ENCODE peak calls at places on chromosomes 4 and X, in five cellular contexts. W is stimulated activated CD4-positive, alpha-beta T cell treated with anti-CD3 and anti-CD28 coated beads, Interleukin-15, amount 100 ng/mL, for 1 hour; X is globus pallidus; Z is GM23338; Q is NCI-H226. R is an unnamed sample.

GRCh38 chr4:6228158-6229067 is 28.1 kb upstream of the JAKMIP1 start:
- DNase-seq in W (no peak), X (no peak), Z (no peak), Q (no peak), R (no peak)

GRCh38 chrX:10015711-10016515 is 48.8 kb downstream of the CLDN34 start:
- DNase-seq in W (no peak), X (no peak), Z (peak; percentile 70), Q (no peak), R (no peak)

GRCh38 chr4:118352843-118353373 is at the start of gene PRSS12:
- DNase-seq in W (no peak), X (no peak), Z (peak; percentile 95), Q (peak; percentile 39), R (peak; percentile 74)

GRCh38 chrX:74835566-74835965 is 89.7 kb downstream of the NEXMIF start:
- DNase-seq in W (no peak), X (no peak), Z (no peak), Q (no peak), R (no peak)

GRCh38 chr4:87180767-87181166 is 39.7 kb downstream of the KLHL8 start:
- DNase-seq in W (no peak), X (no peak), Z (no peak), Q (no peak), R (no peak)

GRCh38 chr4:125838924-125839323 is 524.2 kb downstream of the FAT4 start:
- DNase-seq in W (no peak), X (peak; percentile 41), Z (no peak), Q (no peak), R (no peak)

GRCh38 chr4:108336076-108336475 is 167.3 kb upstream of the LEF1 start:
- DNase-seq in W (no peak), X (no peak), Z (no peak), Q (peak; percentile 3), R (no peak)

GRCh38 chrX:9318213-9318612 is 146.6 kb upstream of the TBL1X start:
- DNase-seq in W (no peak), X (no peak), Z (no peak), Q (no peak), R (no peak)

GRCh38 chr4:72665376-72665978 is 96.5 kb upstream of the ADAMTS3 start:
- DNase-seq in W (no peak), X (no peak), Z (peak; percentile 12), Q (no peak), R (no peak)

GRCh38 chrX:85243761-85244410 is at the start of the genes SATL1 and ZNF711:
- DNase-seq in W (no peak), X (peak; percentile 56), Z (peak; percentile 84), Q (no peak), R (peak; percentile 36)

GRCh38 chr4:155403886-155404285 is 27.1 kb upstream of the MAP9 start:
- DNase-seq in W (no peak), X (peak; percentile 23), Z (peak; percentile 56), Q (no peak), R (no peak)

GRCh38 chr4:138728566-138728965 is 287.0 kb upstream of the NOCT start:
- DNase-seq in W (no peak), X (no peak), Z (no peak), Q (no peak), R (no peak)

GRCh38 chr4:29966386-29966785 is 753.8 kb upstream of the PCDH7 start:
- DNase-seq in W (no peak), X (no peak), Z (no peak), Q (no peak), R (no peak)

GRCh38 chrX:39492495-39493162 is 605.1 kb downstream of the BCOR start:
- DNase-seq in W (no peak), X (no peak), Z (no peak), Q (no peak), R (no peak)

GRCh38 chr4:185265942-185266341 is 56.5 kb downstream of the SNX25 start:
- DNase-seq in W (no peak), X (no peak), Z (peak; percentile 50), Q (peak; percentile 22), R (peak; percentile 37)

GRCh38 chrX:154327026-154327820 is 31.6 kb downstream of the TKTL1 start:
- DNase-seq in W (no peak), X (no peak), Z (no peak), Q (no peak), R (no peak)

GRCh38 chrX:152895724-152896420 is 2.0 kb upstream of the ZNF185 start:
- DNase-seq in W (no peak), X (no peak), Z (no peak), Q (no peak), R (no peak)

GRCh38 chr4:186249785-186250739 is 15.9 kb upstream of the F11 start:
- DNase-seq in W (no peak), X (no peak), Z (peak; percentile 85), Q (no peak), R (no peak)

GRCh38 chrX:118534716-118535493 is 39.3 kb downstream of the DOCK11 start:
- DNase-seq in W (no peak), X (no peak), Z (peak; percentile 31), Q (no peak), R (no peak)

GRCh38 chr4:128455076-128455345 is 167.4 kb upstream of the PGRMC2 start:
- DNase-seq in W (no peak), X (no peak), Z (no peak), Q (no peak), R (no peak)

GRCh38 chrX:50066318-50066937 is 134.4 kb downstream of the AKAP4 start:
- DNase-seq in W (no peak), X (no peak), Z (no peak), Q (no peak), R (no peak)

GRCh38 chr4:914531-914930 is 17.6 kb downstream of the GAK start:
- DNase-seq in W (no peak), X (no peak), Z (no peak), Q (no peak), R (no peak)

GRCh38 chr4:70654605-70655011 is 11.7 kb downstream of the JCHAIN start:
- DNase-seq in W (no peak), X (no peak), Z (no peak), Q (peak; percentile 40), R (no peak)

GRCh38 chrX:46754450-46755075 is 4.4 kb downstream of the SLC9A7 start:
- DNase-seq in W (no peak), X (no peak), Z (peak; percentile 6), Q (no peak), R (peak; percentile 31)

GRCh38 chr4:70925899-70926635 is 23.9 kb downstream of the MOB1B start:
- DNase-seq in W (no peak), X (no peak), Z (no peak), Q (no peak), R (peak; percentile 48)

GRCh38 chr4:40185830-40186664 is 10.8 kb upstream of the RHOH start:
- DNase-seq in W (no peak), X (no peak), Z (no peak), Q (no peak), R (peak; percentile 70)

GRCh38 chrX:38437093-38437492 is 84.7 kb downstream of the OTC start:
- DNase-seq in W (no peak), X (no peak), Z (no peak), Q (no peak), R (no peak)

GRCh38 chrX:81957900-81958545 is 756.1 kb downstream of the SH3BGRL start:
- DNase-seq in W (no peak), X (peak; percentile 17), Z (peak; percentile 11), Q (no peak), R (no peak)

GRCh38 chrX:397575-397974 is 10.9 kb upstream of the PPP2R3B start:
- DNase-seq in W (no peak), X (no peak), Z (peak; percentile 78), Q (no peak), R (no peak)

GRCh38 chrX:141642979-141643378 is 53.5 kb downstream of the SPANXA2 start:
- DNase-seq in W (no peak), X (no peak), Z (peak; percentile 4), Q (no peak), R (no peak)

GRCh38 chrX:151393514-151393913 is 3.5 kb upstream of the VMA21 start:
- DNase-seq in W (peak; percentile 22), X (no peak), Z (peak; percentile 74), Q (no peak), R (no peak)

GRCh38 chr4:52586069-52586468 is 73.0 kb downstream of the USP46 start:
- DNase-seq in W (no peak), X (no peak), Z (no peak), Q (no peak), R (no peak)

GRCh38 chr4:24719615-24720014 is 75.8 kb upstream of the SOD3 start:
- DNase-seq in W (no peak), X (no peak), Z (no peak), Q (no peak), R (no peak)

GRCh38 chrX:68947882-68948605 is 119.2 kb downstream of the EFNB1 start:
- DNase-seq in W (no peak), X (no peak), Z (no peak), Q (no peak), R (no peak)

GRCh38 chrX:70092247-70092646 is 30.0 kb downstream of the OTUD6A start:
- DNase-seq in W (no peak), X (no peak), Z (no peak), Q (no peak), R (no peak)

GRCh38 chr4:1842993-1843448 is 12.9 kb downstream of the LETM1 start:
- DNase-seq in W (no peak), X (no peak), Z (no peak), Q (peak; percentile 67), R (no peak)

GRCh38 chr4:37803348-37803973 is 23.0 kb upstream of the PGM2 start:
- DNase-seq in W (no peak), X (peak; percentile 58), Z (peak; percentile 62), Q (no peak), R (no peak)

R was measured in GM06990.